ENCODE peak calls at places on chromosomes 6 and 20, in five cellular contexts. F is ascending aorta; U is activated T-cell treated with anti-CD3 and anti-CD28 coated beads, Interleukin-2, amount 50 U/mL, for 1 hour; T is stimulated activated CD8-positive, alpha-beta memory T cell treated with anti-CD3 and anti-CD28 coated beads, Interleukin-12 subunit alpha, Interleukin-12 subunit beta, amount 100 ng/mL, for 1 hour; C is non-pigmented ciliary epithelial cell. A is an unnamed sample.

GRCh38 chr6:170047813-170048212 is 243.1 kb downstream of the DLL1 start:
- DNase-seq in U (no peak), C (no peak), T (no peak), F (peak), A (peak)

GRCh38 chr20:860891-861290 is 27.4 kb downstream of the FAM110A start:
- DNase-seq in F (no peak), C (no peak), T (no peak), U (no peak), A (no peak)

GRCh38 chr6:84019171-84019570 is 14.4 kb upstream of the MRAP2 start:
- DNase-seq in T (no peak), F (no peak), U (no peak), C (no peak), A (no peak)

GRCh38 chr6:43090557-43090952 is 14.4 kb downstream of the PTK7 start:
- DNase-seq in C (no peak), U (no peak), T (no peak), F (no peak), A (no peak)

GRCh38 chr6:30954631-30955366 is 14.0 kb downstream of the MUCL3 start:
- DNase-seq in F (no peak), U (no peak), C (no peak), T (no peak), A (no peak)

GRCh38 chr20:55353206-55353605 is 652.1 kb downstream of the CBLN4 start:
- DNase-seq in U (no peak), F (no peak), C (no peak), T (no peak), A (no peak)

GRCh38 chr20:54084727-54085368 is 14.5 kb upstream of the BCAS1 start:
- DNase-seq in F (no peak), U (no peak), C (no peak), T (no peak), A (no peak)

GRCh38 chr20:37381621-37382538 is 35.9 kb downstream of the SRC start:
- DNase-seq in F (peak), U (no peak), C (no peak), T (no peak), A (peak)

GRCh38 chr6:42978487-42978792 is 541 bp downstream of the PEX6 start:
- DNase-seq in U (no peak), C (no peak), T (no peak), F (peak), A (peak)

GRCh38 chr6:148746363-148747144 is at the start of gene UST:
- DNase-seq in T (peak), F (peak), U (peak), C (peak), A (peak)

GRCh38 chr6:5497896-5498578 is 236.7 kb downstream of the FARS2 start:
- DNase-seq in C (peak), T (no peak), F (no peak), U (no peak), A (no peak)

GRCh38 chr20:37524859-37525708 is 2.6 kb downstream of the BLCAP start:
- DNase-seq in C (no peak), U (no peak), T (no peak), F (peak), A (no peak)

GRCh38 chr20:59441306-59441705 is 140.9 kb downstream of the EDN3 start:
- DNase-seq in U (no peak), F (no peak), T (no peak), C (no peak), A (no peak)

GRCh38 chr6:105001906-105002305 is 45.0 kb downstream of the LIN28B start:
- DNase-seq in U (no peak), T (no peak), C (no peak), F (no peak), A (no peak)

GRCh38 chr6:135346747-135347146 is 150.8 kb downstream of the AHI1 start:
- DNase-seq in C (no peak), U (no peak), F (no peak), T (no peak), A (no peak)

GRCh38 chr6:79621579-79621978 is 9.6 kb upstream of the SH3BGRL2 start:
- DNase-seq in F (no peak), U (no peak), C (no peak), T (no peak), A (no peak)

GRCh38 chr20:37071481-37071911 is 24.3 kb downstream of the RBL1 start:
- DNase-seq in U (peak), C (no peak), F (no peak), T (peak), A (no peak)

GRCh38 chr6:26272171-26272631 is 92.8 kb upstream of the BTN3A2 start:
- DNase-seq in T (no peak), F (peak), C (no peak), U (peak), A (peak)

GRCh38 chr6:44126320-44127149 is 717 bp downstream of the MRPL14 start:
- DNase-seq in C (no peak), T (peak), F (peak), U (peak), A (peak)

GRCh38 chr6:15254074-15254975 is 8.5 kb downstream of the JARID2 start:
- DNase-seq in C (no peak), U (no peak), F (no peak), T (no peak), A (no peak)

GRCh38 chr6:2061880-2062279 is 183.5 kb downstream of the GMDS start:
- DNase-seq in T (no peak), U (no peak), F (no peak), C (no peak), A (no peak)

GRCh38 chr6:158174024-158174423 is 5.9 kb downstream of the GTF2H5 start:
- DNase-seq in C (no peak), F (no peak), T (no peak), U (no peak), A (no peak)

A was measured in upper lobe of right lung.